ENCODE peak calls at places on chromosomes 1 and 21, in eight cellular contexts. P, O, R, F, D, L, G and U are unnamed samples.

GRCh38 chr21:34734696-34735095 is 65.9 kb downstream of the CLIC6 start:
- DNase-seq in P (peak; percentile 66), D (no peak), R (no peak), G (no peak), F (no peak), O (no peak), L (peak; percentile 60), U (no peak)

GRCh38 chr1:230084408-230085177 is 17.6 kb downstream of the GALNT2 start:
- DNase-seq in F (peak; percentile 34), P (peak; percentile 99), D (peak; percentile 68), O (peak; percentile 53), L (peak; percentile 98), G (peak; percentile 99), R (no peak), U (peak; percentile 58)

GRCh38 chr1:198556969-198557368 is 16.5 kb upstream of the ATP6V1G3 start:
- DNase-seq in L (no peak), R (no peak), D (peak; percentile 43), G (peak; percentile 14), P (no peak), O (peak; percentile 85), F (peak; percentile 26), U (no peak)

GRCh38 chr1:201941420-201942128 is 4.8 kb downstream of the LMOD1 start:
- DNase-seq in L (no peak), D (no peak), F (no peak), O (no peak), G (no peak), R (no peak), P (no peak), U (no peak)

GRCh38 chr1:203525685-203526084 is 31.7 kb downstream of the OPTC start:
- DNase-seq in P (no peak), G (no peak), O (no peak), F (no peak), R (no peak), L (no peak), D (no peak), U (no peak)

GRCh38 chr1:107153033-107153432 is 12.2 kb downstream of the NTNG1 start:
- DNase-seq in O (no peak), P (peak; percentile 59), D (no peak), G (no peak), L (no peak), R (no peak), F (no peak), U (no peak)

GRCh38 chr1:202154766-202155477 is 5.5 kb downstream of the PTPN7 start:
- DNase-seq in D (no peak), O (peak; percentile 74), F (peak; percentile 49), R (no peak), G (peak; percentile 60), L (peak; percentile 69), P (peak; percentile 59), U (peak; percentile 57)

GRCh38 chr1:183273300-183273699 is 87.2 kb downstream of the LAMC2 start:
- DNase-seq in G (peak; percentile 69), O (no peak), P (peak; percentile 66), L (peak; percentile 34), R (no peak), D (no peak), F (no peak), U (no peak)

GRCh38 chr1:23354260-23354659 is 10.2 kb upstream of the HNRNPR start:
- DNase-seq in P (no peak), G (no peak), F (no peak), D (no peak), R (no peak), O (peak; percentile 28), L (no peak), U (no peak)

GRCh38 chr1:160251006-160251405 is 11.3 kb downstream of the DCAF8 start:
- DNase-seq in R (no peak), P (no peak), L (no peak), F (no peak), G (no peak), D (no peak), O (no peak), U (no peak)

GRCh38 chr1:162357681-162358266 is 18.9 kb downstream of the SPATA46 start:
- DNase-seq in F (no peak), G (peak; percentile 57), O (no peak), R (no peak), P (peak; percentile 58), D (no peak), L (peak; percentile 69), U (no peak)

GRCh38 chr1:162265983-162266382 is 110.7 kb downstream of the SPATA46 start:
- DNase-seq in L (no peak), D (no peak), R (no peak), O (no peak), F (no peak), G (no peak), P (no peak), U (no peak)

GRCh38 chr21:14741237-14741636 is 195.1 kb upstream of the SAMSN1 start:
- DNase-seq in O (no peak), F (no peak), L (no peak), D (no peak), G (no peak), P (no peak), R (no peak), U (peak; percentile 49)

GRCh38 chr1:238232036-238232744 is 341.5 kb upstream of the ZP4 start:
- DNase-seq in D (no peak), O (no peak), R (no peak), L (no peak), F (no peak), P (no peak), G (no peak), U (no peak)